ENCODE peak calls at places on chromosomes 2 and 18, in seven cellular contexts. W is PC-9, A is upper lobe of right lung, K is psoas muscle, L is heart right ventricle, H is fibroblast of lung, N is astrocyte. P is an unnamed sample.
A peak's percentile ranks its signal among the peaks of the same experiment; 100 is the strongest.

GRCh38 chr2:160515120-160515519 is 21.5 kb upstream of the RBMS1 start:
- DNase-seq in W (no peak), A (no peak), K (no peak), L (no peak), H (no peak), N (no peak), P (no peak)

GRCh38 chr2:54880428-54880827 is 157.0 kb downstream of the EML6 start:
- DNase-seq in W (no peak), A (no peak), K (no peak), L (no peak), H (no peak), N (no peak), P (no peak)

GRCh38 chr2:25112113-25112512 is 56.3 kb downstream of the POMC start:
- DNase-seq in W (no peak), A (no peak), K (no peak), L (no peak), H (no peak), N (no peak), P (no peak)

GRCh38 chr2:40364143-40364903 is 87.6 kb downstream of the SLC8A1 start:
- DNase-seq in W (no peak), A (no peak), K (no peak), L (no peak), H (peak; percentile 83), N (no peak), P (no peak)

GRCh38 chr2:231929961-231930600 is 3.9 kb upstream of the NPPC start:
- DNase-seq in W (no peak), A (no peak), K (peak; percentile 71), L (peak; percentile 70), H (peak; percentile 13), N (no peak), P (no peak)

GRCh38 chr2:15316370-15316814 is 244.7 kb downstream of the NBAS start:
- DNase-seq in W (no peak), A (no peak), K (no peak), L (no peak), H (no peak), N (no peak), P (peak; percentile 42)

GRCh38 chr2:173191601-173192000 is 116.0 kb downstream of the MAP3K20 start:
- DNase-seq in W (peak; percentile 75), A (no peak), K (no peak), L (no peak), H (no peak), N (peak; percentile 86), P (no peak)

GRCh38 chr2:71455741-71456569 is 2.6 kb downstream of the DYSF start:
- DNase-seq in W (no peak), A (no peak), K (no peak), L (peak; percentile 64), H (no peak), N (peak; percentile 12), P (no peak)

GRCh38 chr18:68354176-68354575 is 360.7 kb downstream of the TMX3 start:
- DNase-seq in W (no peak), A (no peak), K (no peak), L (no peak), H (peak; percentile 7), N (no peak), P (no peak)

GRCh38 chr18:41906528-41907256 is 48.3 kb upstream of the PIK3C3 start:
- DNase-seq in W (peak; percentile 34), A (no peak), K (no peak), L (no peak), H (peak; percentile 67), N (peak; percentile 68), P (peak; percentile 73)

GRCh38 chr2:173104156-173104555 is 28.5 kb downstream of the MAP3K20 start:
- DNase-seq in W (no peak), A (no peak), K (no peak), L (no peak), H (no peak), N (peak; percentile 84), P (no peak)

GRCh38 chr2:30217644-30218361 is 13.5 kb upstream of the LBH start:
- DNase-seq in W (peak; percentile 100), A (peak; percentile 77), K (no peak), L (peak; percentile 60), H (no peak), N (peak; percentile 10), P (no peak)

GRCh38 chr2:127048618-127048935 is 58.4 kb downstream of the BIN1 start:
- DNase-seq in W (no peak), A (peak; percentile 60), K (peak; percentile 64), L (no peak), H (no peak), N (no peak), P (no peak)

GRCh38 chr2:111225871-111226270 is 105.2 kb downstream of the BCL2L11 start:
- DNase-seq in W (no peak), A (no peak), K (no peak), L (no peak), H (no peak), N (no peak), P (no peak)

GRCh38 chr2:181891258-181891965 is at the start of gene ITPRID2:
- DNase-seq in W (peak; percentile 78), A (peak; percentile 95), K (peak; percentile 91), L (peak; percentile 89), H (peak; percentile 90), N (peak; percentile 80), P (peak; percentile 64)

GRCh38 chr2:65940856-65941255 is 494.1 kb upstream of the MEIS1 start:
- DNase-seq in W (no peak), A (no peak), K (no peak), L (no peak), H (no peak), N (no peak), P (no peak)

GRCh38 chr2:64646007-64646880 is 7.5 kb downstream of the SERTAD2 start:
- DNase-seq in W (peak; percentile 66), A (peak; percentile 92), K (peak; percentile 87), L (peak; percentile 86), H (peak; percentile 77), N (no peak), P (peak; percentile 83)

GRCh38 chr2:160674076-160674630 is 180.5 kb upstream of the RBMS1 start:
- DNase-seq in W (no peak), A (no peak), K (no peak), L (no peak), H (no peak), N (peak; percentile 77), P (no peak)

GRCh38 chr18:9095297-9096012 is 7.0 kb upstream of the NDUFV2 start:
- DNase-seq in W (no peak), A (no peak), K (no peak), L (no peak), H (peak; percentile 59), N (peak; percentile 31), P (peak; percentile 55)

GRCh38 chr2:28160986-28161425 is 231.7 kb upstream of the FOSL2 start:
- DNase-seq in W (no peak), A (no peak), K (no peak), L (no peak), H (peak; percentile 80), N (peak; percentile 96), P (no peak)

GRCh38 chr2:75025633-75026380 is 67.4 kb downstream of the POLE4 start:
- DNase-seq in W (no peak), A (no peak), K (no peak), L (no peak), H (no peak), N (peak; percentile 22), P (no peak)

GRCh38 chr2:240362826-240363717 is 72.4 kb upstream of the GPC1 start:
- DNase-seq in W (no peak), A (no peak), K (peak; percentile 45), L (no peak), H (no peak), N (no peak), P (no peak)
- H3K36me3 ChIP-seq in W (no peaks in the 10 kb centered on the region), A (no peaks in the 10 kb centered on the region), K (no peaks in the 10 kb centered on the region), L (no peaks in the 10 kb centered on the region), H (no peaks in the 10 kb centered on the region), N (no peaks in the 10 kb centered on the region), P (no peaks in the 10 kb centered on the region)

GRCh38 chr2:121387591-121388325 is 102.8 kb upstream of the TFCP2L1 start:
- DNase-seq in W (no peak), A (no peak), K (no peak), L (no peak), H (no peak), N (peak; percentile 25), P (no peak)

GRCh38 chr2:121386707-121387106 is 101.7 kb upstream of the TFCP2L1 start:
- DNase-seq in W (no peak), A (no peak), K (no peak), L (no peak), H (peak; percentile 65), N (peak; percentile 72), P (no peak)

GRCh38 chr2:121386102-121386501 is 101.1 kb upstream of the TFCP2L1 start:
- DNase-seq in W (no peak), A (no peak), K (no peak), L (no peak), H (no peak), N (no peak), P (no peak)

GRCh38 chr2:121390082-121390481 is 105.1 kb upstream of the TFCP2L1 start:
- DNase-seq in W (no peak), A (no peak), K (no peak), L (no peak), H (no peak), N (no peak), P (no peak)

DNA sequence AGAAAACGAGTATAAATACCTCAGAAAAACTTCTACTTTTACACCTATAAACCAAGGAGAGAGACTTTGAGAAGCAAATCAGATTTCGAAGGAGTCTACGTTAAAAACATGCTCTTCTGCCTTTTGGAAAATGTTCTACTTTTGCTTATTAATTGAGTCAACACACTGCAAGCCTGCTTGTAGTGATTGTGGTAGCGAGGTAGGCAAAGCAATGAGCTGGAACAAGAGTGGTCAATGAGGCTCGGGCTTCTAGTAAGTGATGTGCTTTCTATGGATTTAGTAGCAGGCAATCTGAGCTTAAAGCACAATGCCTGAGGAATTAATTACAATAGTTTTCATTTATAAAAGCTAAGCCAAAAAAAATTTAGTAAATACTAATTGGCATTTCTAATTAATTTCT is 103.4 kb upstream of the TFCP2L1 start:
- DNase-seq in W (no peak), A (no peak), K (no peak), L (no peak), H (no peak), N (peak; percentile 18), P (no peak)
- H3K36me3 ChIP-seq in W (peaks cover 27% of the 10 kb centered on the region), A (peaks cover 51% of the 10 kb centered on the region), K (peaks cover 75% of the 10 kb centered on the region), L (peaks cover 78% of the 10 kb centered on the region), H (peaks cover 2% of the 10 kb centered on the region), N (peaks cover 3% of the 10 kb centered on the region), P (peaks cover 30% of the 10 kb centered on the region)

GRCh38 chr2:207594731-207595130 is 30.5 kb downstream of the METTL21A start:
- DNase-seq in W (no peak), A (no peak), K (no peak), L (no peak), H (no peak), N (no peak), P (no peak)
- H3K36me3 ChIP-seq in W (peaks cover 25% of the 10 kb centered on the region), A (peaks cover 24% of the 10 kb centered on the region), K (peaks cover 49% of the 10 kb centered on the region), L (peaks cover 96% of the 10 kb centered on the region), H (no peaks in the 10 kb centered on the region), N (peaks cover 18% of the 10 kb centered on the region), P (peaks cover 14% of the 10 kb centered on the region)

GRCh38 chr2:215505044-215505786 is 69.3 kb upstream of the FN1 start:
- DNase-seq in W (no peak), A (no peak), K (no peak), L (no peak), H (peak; percentile 55), N (peak; percentile 95), P (no peak)

GRCh38 chr2:215506604-215506990 is 70.7 kb upstream of the FN1 start:
- DNase-seq in W (no peak), A (no peak), K (no peak), L (no peak), H (no peak), N (no peak), P (no peak)

GRCh38 chr2:215500466-215500865 is 64.6 kb upstream of the FN1 start:
- DNase-seq in W (no peak), A (no peak), K (no peak), L (no peak), H (no peak), N (no peak), P (no peak)

GRCh38 chr2:215504547-215504946 is 68.7 kb upstream of the FN1 start:
- DNase-seq in W (no peak), A (no peak), K (no peak), L (no peak), H (no peak), N (peak; percentile 62), P (no peak)

GRCh38 chr2:215503381-215503780 is 67.5 kb upstream of the FN1 start:
- DNase-seq in W (no peak), A (no peak), K (no peak), L (no peak), H (peak; percentile 33), N (no peak), P (no peak)
- H3K36me3 ChIP-seq in W (no peaks in the 10 kb centered on the region), A (no peaks in the 10 kb centered on the region), K (no peaks in the 10 kb centered on the region), L (no peaks in the 10 kb centered on the region), H (no peaks in the 10 kb centered on the region), N (no peaks in the 10 kb centered on the region), P (no peaks in the 10 kb centered on the region)

P was measured in CD4-positive, alpha-beta memory T cell.